ENCODE peak calls at places on chromosomes 6 and 20, in seven cellular contexts. Y is colonic mucosa; J is pulmonary artery endothelial cell; L is activated naive CD8-positive, alpha-beta T cell treated with anti-CD3 and anti-CD28 coated beads, Interleukin-2, amount 50 U/mL, for 24 hours; I is stimulated activated CD4-positive, alpha-beta T cell treated with anti-CD3 and anti-CD28 coated beads, Interleukin-15, amount 100 ng/mL, for 24 hours; H is CD8-positive, alpha-beta memory T cell; X is activated T-helper 1 cell treated with anti-CD3 and anti-CD28 coated beads, Interleukin-12 subunit alpha, Interleukin-12 subunit beta, Interleukin-2, Interleukin-4 antibody, amounts not matched to agents 30 ng/mL and 10 ng/mL and 1 ng/mL, durations not matched to agents 14 hours and 24 hours and 36 hours. Q is an unnamed sample.
A peak's percentile ranks its signal among the peaks of the same experiment; 100 is the strongest.

GRCh38 chr20:20367681-20368413 is at the start of gene INSM1:
- DNase-seq in Y (no peak), J (no peak), L (peak; percentile 46), I (peak; percentile 69), H (no peak), X (no peak), Q (no peak)

GRCh38 chr6:38058022-38058421 is 238.5 kb downstream of the ZFAND3 start:
- DNase-seq in Y (no peak), J (no peak), L (peak; percentile 54), I (peak; percentile 78), H (no peak), X (no peak), Q (peak; percentile 53)

GRCh38 chr6:142946924-142947701 is 2.1 kb upstream of the HIVEP2 start:
- DNase-seq in Y (peak; percentile 91), J (no peak), L (peak; percentile 86), I (peak; percentile 85), H (peak; percentile 79), X (peak; percentile 61), Q (peak; percentile 72)

GRCh38 chr6:41780623-41781301 is at the start of gene PRICKLE4:
- DNase-seq in Y (peak; percentile 74), J (no peak), L (peak; percentile 10), I (peak; percentile 16), H (peak; percentile 13), X (no peak), Q (no peak)

GRCh38 chr20:18267815-18268214 is 20.5 kb upstream of the ZNF133 start:
- DNase-seq in Y (no peak), J (peak; percentile 17), L (no peak), I (no peak), H (no peak), X (no peak), Q (no peak)

GRCh38 chr6:72672906-72673305 is 51.0 kb downstream of the KCNQ5 start:
- DNase-seq in Y (no peak), J (no peak), L (no peak), I (no peak), H (no peak), X (no peak), Q (no peak)

GRCh38 chr6:152170702-152171667 is 363.5 kb downstream of the ESR1 start:
- DNase-seq in Y (no peak), J (no peak), L (no peak), I (peak; percentile 76), H (peak; percentile 29), X (peak; percentile 62), Q (peak; percentile 13)

GRCh38 chr6:106037060-106037459 is 49.1 kb upstream of the PRDM1 start:
- DNase-seq in Y (no peak), J (no peak), L (no peak), I (no peak), H (no peak), X (no peak), Q (no peak)

GRCh38 chr6:19450651-19451050 is 386.5 kb upstream of the ID4 start:
- DNase-seq in Y (no peak), J (no peak), L (no peak), I (no peak), H (no peak), X (no peak), Q (no peak)

GRCh38 chr20:36988494-36988966 is 37.0 kb upstream of the SAMHD1 start:
- DNase-seq in Y (no peak), J (peak; percentile 57), L (no peak), I (peak; percentile 12), H (no peak), X (no peak), Q (no peak)

GRCh38 chr6:44593539-44593944 is 206.0 kb downstream of the CDC5L start:
- DNase-seq in Y (peak; percentile 44), J (peak; percentile 32), L (peak; percentile 75), I (peak; percentile 80), H (peak; percentile 35), X (peak; percentile 10), Q (no peak)

GRCh38 chr20:14264869-14265268 is 72.5 kb downstream of the FLRT3 start:
- DNase-seq in Y (no peak), J (no peak), L (no peak), I (no peak), H (no peak), X (no peak), Q (no peak)

GRCh38 chr6:18117136-18117535 is 5.3 kb downstream of the NHLRC1 start:
- DNase-seq in Y (no peak), J (no peak), L (no peak), I (no peak), H (no peak), X (no peak), Q (no peak)

GRCh38 chr20:63232235-63233060 is 3.3 kb upstream of the BIRC7 start:
- DNase-seq in Y (no peak), J (no peak), L (no peak), I (no peak), H (no peak), X (no peak), Q (peak; percentile 83)

GRCh38 chr6:122838060-122838780 is 49.2 kb downstream of the SMPDL3A start:
- DNase-seq in Y (no peak), J (no peak), L (no peak), I (no peak), H (no peak), X (no peak), Q (no peak)

GRCh38 chr20:325889-326644 is 715 bp downstream of the SOX12 start:
- DNase-seq in Y (peak; percentile 61), J (no peak), L (peak; percentile 65), I (peak; percentile 60), H (peak; percentile 27), X (peak; percentile 26), Q (no peak)

GRCh38 chr6:136660727-136661126 is 110.5 kb upstream of the MAP7 start:
- DNase-seq in Y (no peak), J (no peak), L (no peak), I (no peak), H (no peak), X (no peak), Q (no peak)

GRCh38 chr6:1027109-1027794 is 284.6 kb upstream of the FOXQ1 start:
- DNase-seq in Y (no peak), J (no peak), L (no peak), I (no peak), H (no peak), X (no peak), Q (no peak)

GRCh38 chr6:3175742-3176321 is 18.5 kb upstream of the TUBB2A start:
- DNase-seq in Y (no peak), J (no peak), L (no peak), I (no peak), H (no peak), X (no peak), Q (no peak)

GRCh38 chr6:108902389-108902792 is 54.2 kb downstream of the ARMC2 start:
- DNase-seq in Y (no peak), J (peak; percentile 78), L (no peak), I (no peak), H (no peak), X (no peak), Q (no peak)

GRCh38 chr20:38700926-38701325 is 23.4 kb upstream of the SLC32A1 start:
- DNase-seq in Y (no peak), J (no peak), L (no peak), I (no peak), H (no peak), X (no peak), Q (no peak)

GRCh38 chr6:9225441-9225871 is 790.1 kb upstream of the SLC35B3 start:
- DNase-seq in Y (no peak), J (no peak), L (no peak), I (no peak), H (no peak), X (no peak), Q (no peak)

GRCh38 chr6:84346372-84346771 is 118.9 kb upstream of the CEP162 start:
- DNase-seq in Y (no peak), J (no peak), L (no peak), I (no peak), H (no peak), X (no peak), Q (no peak)

GRCh38 chr6:168611691-168612090 is 170.7 kb downstream of the SMOC2 start:
- DNase-seq in Y (no peak), J (no peak), L (no peak), I (no peak), H (no peak), X (no peak), Q (no peak)

GRCh38 chr20:22180244-22180643 is 404.1 kb downstream of the FOXA2 start:
- DNase-seq in Y (no peak), J (no peak), L (no peak), I (no peak), H (no peak), X (no peak), Q (no peak)

Q was measured in retinal pigment epithelial cell.